ENCODE peak calls at places on chromosomes 1 and 21, in six cellular contexts. N is HT-29, G is T follicular helper cell, Q is Panc1, I is SW480, P is ELR. U is an unnamed sample.

GRCh38 chr1:56927171-56927570 is 38.6 kb downstream of the C8B start:
- DNase-seq in G (no peak), I (no peak), Q (no peak), N (no peak), P (no peak), U (no peak)

GRCh38 chr1:174769961-174770549 is 229.7 kb upstream of the CACYBP start:
- DNase-seq in Q (peak), P (peak), G (no peak), I (peak), N (peak), U (peak)

GRCh38 chr1:196609114-196609737 is 986 bp upstream of the KCNT2 start:
- DNase-seq in Q (no peak), P (no peak), G (no peak), N (no peak), I (no peak), U (no peak)

GRCh38 chr1:169906938-169907337 is 13.2 kb upstream of the SCYL3 start:
- DNase-seq in I (no peak), Q (no peak), N (no peak), G (no peak), P (no peak), U (no peak)

GRCh38 chr1:10380594-10381275 is 18.1 kb upstream of the PGD start:
- DNase-seq in G (no peak), P (peak), Q (no peak), I (no peak), N (no peak), U (no peak)

GRCh38 chr21:28473530-28474225 is 519.0 kb downstream of the LTN1 start:
- DNase-seq in Q (no peak), N (no peak), P (no peak), I (no peak), G (no peak), U (no peak)

GRCh38 chr1:153852170-153852569 is 70.6 kb downstream of the GATAD2B start:
- DNase-seq in Q (no peak), G (no peak), I (no peak), P (no peak), N (no peak), U (no peak)

GRCh38 chr21:42214921-42215320 is 4.0 kb upstream of the ABCG1 start:
- DNase-seq in Q (no peak), I (no peak), N (no peak), P (no peak), G (no peak), U (no peak)

GRCh38 chr1:161484613-161485012 is 20.6 kb upstream of the FCGR2A start:
- DNase-seq in G (no peak), I (no peak), N (peak), P (peak), Q (no peak), U (no peak)

GRCh38 chr1:214658785-214659184 is 55.8 kb downstream of the CENPF start:
- DNase-seq in P (peak), Q (no peak), N (peak), G (no peak), I (no peak), U (no peak)

GRCh38 chr1:225998560-225999226 is 450 bp downstream of the SDE2 start:
- DNase-seq in Q (no peak), I (no peak), P (peak), N (peak), G (no peak), U (no peak)

GRCh38 chr21:35996217-35996616 is 64.1 kb downstream of the SETD4 start:
- DNase-seq in I (no peak), P (no peak), Q (no peak), N (no peak), G (no peak), U (no peak)

GRCh38 chr1:93661829-93662474 is 19.7 kb downstream of the BCAR3 start:
- DNase-seq in I (peak), P (peak), N (peak), G (no peak), Q (no peak), U (no peak)

GRCh38 chr1:213989071-213989739 is 1.4 kb downstream of the PROX1 start:
- DNase-seq in N (no peak), Q (no peak), G (no peak), I (no peak), P (no peak), U (no peak)

GRCh38 chr1:160163612-160164011 is 12.2 kb downstream of the ATP1A4 start:
- DNase-seq in N (peak), I (peak), P (peak), G (no peak), Q (no peak), U (no peak)

GRCh38 chr1:81920245-81920740 is 119.6 kb downstream of the ADGRL2 start:
- DNase-seq in G (no peak), P (peak), I (no peak), N (no peak), Q (no peak), U (no peak)

GRCh38 chr1:1630191-1630964 is 1.6 kb upstream of the MMP23B start:
- DNase-seq in N (no peak), G (peak), I (no peak), Q (no peak), P (no peak), U (no peak)

GRCh38 chr21:35925497-35925896 is 134.8 kb downstream of the SETD4 start:
- DNase-seq in I (peak), G (no peak), P (peak), N (peak), Q (no peak), U (peak)

GRCh38 chr1:25782608-25783201 is 17.3 kb upstream of the SELENON start:
- DNase-seq in G (no peak), I (no peak), N (no peak), Q (no peak), P (no peak), U (no peak)

GRCh38 chr1:109490029-109490933 is 3.6 kb upstream of the CYB561D1 start:
- DNase-seq in G (peak), I (peak), P (peak), N (peak), Q (no peak), U (no peak)

GRCh38 chr1:96521994-96522760 is 199.4 kb upstream of the PTBP2 start:
- DNase-seq in N (no peak), I (no peak), P (peak), G (no peak), Q (peak), U (no peak)

GRCh38 chr1:201511925-201512539 is 5.1 kb upstream of the CSRP1 start:
- DNase-seq in G (no peak), I (no peak), Q (no peak), N (peak), P (no peak), U (no peak)

GRCh38 chr21:44618504-44618903 is 6.6 kb downstream of the KRTAP10-8 start:
- DNase-seq in G (no peak), Q (no peak), I (peak), N (peak), P (peak), U (peak)

GRCh38 chr1:178599087-178599486 is 86.2 kb downstream of the TEX35 start:
- DNase-seq in I (no peak), P (no peak), N (no peak), Q (no peak), G (no peak), U (no peak)

GRCh38 chr1:40736085-40736531 is 44.6 kb downstream of the NFYC start:
- DNase-seq in G (no peak), N (no peak), P (peak), I (no peak), Q (no peak), U (peak)

GRCh38 chr1:208043690-208044089 is 132.8 kb upstream of the CD34 start:
- DNase-seq in N (no peak), P (no peak), I (no peak), Q (no peak), G (no peak), U (no peak)

GRCh38 chr21:41751621-41752020 is 15.2 kb downstream of the RIPK4 start:
- DNase-seq in N (peak), P (no peak), I (no peak), Q (no peak), G (no peak), U (no peak)

GRCh38 chr1:151504759-151505158 is 6.4 kb upstream of the CGN start:
- DNase-seq in N (no peak), G (no peak), I (no peak), P (peak), Q (no peak), U (no peak)

GRCh38 chr1:201715801-201716741 is 112.9 kb upstream of the IPO9 start:
- DNase-seq in G (no peak), N (no peak), Q (no peak), P (no peak), I (no peak), U (no peak)

GRCh38 chr1:153293480-153293775 is 19.3 kb downstream of the PGLYRP3 start:
- DNase-seq in Q (no peak), N (no peak), G (no peak), P (no peak), I (no peak), U (no peak)